ENCODE peak calls at places on chromosomes 2 and 18, in five cellular contexts. One of them, this sample, is unnamed.

GRCh38 chr2:128637481-128638155 is 318.9 kb upstream of the HS6ST1 start:
- DNase-seq in aorta: peak; percentile 12
- DNase-seq in Caki2: no peak
- DNase-seq in left cardiac atrium: no peak
- DNase-seq in T-helper 9 cell: no peak
- DNase-seq in this sample: no peak

GRCh38 chr2:238169708-238170251 is 11.0 kb downstream of the ERFE start:
- DNase-seq in left cardiac atrium: no peak
- DNase-seq in aorta: no peak
- DNase-seq in T-helper 9 cell: no peak
- DNase-seq in Caki2: peak; percentile 86
- DNase-seq in this sample: peak; percentile 70

GRCh38 chr2:215882689-215883088 is 130.7 kb downstream of the MREG start:
- DNase-seq in aorta: no peak
- DNase-seq in left cardiac atrium: no peak
- DNase-seq in T-helper 9 cell: no peak
- DNase-seq in Caki2: no peak
- DNase-seq in this sample: peak; percentile 76

GRCh38 chr2:119158563-119159347 is at the start of gene C1QL2:
- DNase-seq in T-helper 9 cell: no peak
- DNase-seq in aorta: no peak
- DNase-seq in Caki2: no peak
- DNase-seq in left cardiac atrium: no peak
- DNase-seq in this sample: no peak

GRCh38 chr18:69265661-69266060 is 135.0 kb upstream of the DOK6 start:
- DNase-seq in aorta: no peak
- DNase-seq in left cardiac atrium: no peak
- DNase-seq in T-helper 9 cell: no peak
- DNase-seq in Caki2: no peak
- DNase-seq in this sample: no peak

GRCh38 chr2:30664761-30665358 is 142.4 kb downstream of the CAPN13 start:
- DNase-seq in Caki2: peak; percentile 73
- DNase-seq in T-helper 9 cell: no peak
- DNase-seq in aorta: peak; percentile 60
- DNase-seq in left cardiac atrium: no peak
- DNase-seq in this sample: peak; percentile 94

GRCh38 chr2:205032093-205032551 is 486.8 kb downstream of the PARD3B start:
- DNase-seq in Caki2: no peak
- DNase-seq in left cardiac atrium: no peak
- DNase-seq in T-helper 9 cell: no peak
- DNase-seq in aorta: no peak
- DNase-seq in this sample: no peak

GRCh38 chr18:56083097-56083865 is 495.3 kb upstream of the TCF4 start:
- DNase-seq in Caki2: no peak
- DNase-seq in aorta: peak; percentile 44
- DNase-seq in left cardiac atrium: peak; percentile 48
- DNase-seq in T-helper 9 cell: no peak
- DNase-seq in this sample: no peak

GRCh38 chr2:27130396-27130795 is 4.0 kb downstream of the PREB start:
- DNase-seq in T-helper 9 cell: no peak
- DNase-seq in aorta: no peak
- DNase-seq in left cardiac atrium: no peak
- DNase-seq in Caki2: no peak
- DNase-seq in this sample: no peak

GRCh38 chr2:183242937-183243336 is 118.7 kb downstream of the NUP35 start:
- DNase-seq in Caki2: no peak
- DNase-seq in left cardiac atrium: no peak
- DNase-seq in T-helper 9 cell: no peak
- DNase-seq in aorta: no peak
- DNase-seq in this sample: peak; percentile 43

GRCh38 chr2:127174176-127174575 is 45.9 kb downstream of the CYP27C1 start:
- DNase-seq in T-helper 9 cell: no peak
- DNase-seq in left cardiac atrium: no peak
- DNase-seq in aorta: no peak
- DNase-seq in Caki2: no peak
- DNase-seq in this sample: peak; percentile 39

GRCh38 chr2:30026091-30027055 is 105.0 kb upstream of the ALK start:
- DNase-seq in Caki2: peak; percentile 72
- DNase-seq in left cardiac atrium: peak; percentile 45
- DNase-seq in aorta: no peak
- DNase-seq in T-helper 9 cell: no peak
- DNase-seq in this sample: peak; percentile 96

GRCh38 chr18:48886520-48887293 is 64.1 kb downstream of the SMAD7 start:
- DNase-seq in left cardiac atrium: peak; percentile 1
- DNase-seq in Caki2: no peak
- DNase-seq in T-helper 9 cell: no peak
- DNase-seq in aorta: no peak
- DNase-seq in this sample: no peak

GRCh38 chr2:170113168-170113567 is 64.8 kb upstream of the MYO3B start:
- DNase-seq in left cardiac atrium: no peak
- DNase-seq in aorta: no peak
- DNase-seq in Caki2: no peak
- DNase-seq in T-helper 9 cell: no peak
- DNase-seq in this sample: no peak

GRCh38 chr2:232333361-232334135 is 45.0 kb upstream of the ALPP start:
- DNase-seq in left cardiac atrium: peak; percentile 12
- DNase-seq in T-helper 9 cell: no peak
- DNase-seq in aorta: peak; percentile 42
- DNase-seq in Caki2: peak; percentile 19
- DNase-seq in this sample: peak; percentile 21

GRCh38 chr18:55786651-55787272 is 198.8 kb upstream of the TCF4 start:
- DNase-seq in Caki2: peak; percentile 64
- DNase-seq in T-helper 9 cell: no peak
- DNase-seq in aorta: no peak
- DNase-seq in left cardiac atrium: no peak
- DNase-seq in this sample: no peak

GRCh38 chr2:196131384-196131861 is 40.0 kb downstream of the STK17B start:
- DNase-seq in left cardiac atrium: no peak
- DNase-seq in aorta: peak; percentile 53
- DNase-seq in T-helper 9 cell: peak; percentile 57
- DNase-seq in Caki2: peak; percentile 18
- DNase-seq in this sample: peak; percentile 71

GRCh38 chr2:20021405-20022009 is 9.0 kb upstream of the MATN3 start:
- DNase-seq in left cardiac atrium: no peak
- DNase-seq in Caki2: no peak
- DNase-seq in aorta: no peak
- DNase-seq in T-helper 9 cell: no peak
- DNase-seq in this sample: no peak

GRCh38 chr2:67561411-67561965 is 164.4 kb downstream of the ETAA1 start:
- DNase-seq in left cardiac atrium: peak; percentile 83
- DNase-seq in aorta: peak; percentile 56
- DNase-seq in Caki2: peak; percentile 95
- DNase-seq in T-helper 9 cell: no peak
- DNase-seq in this sample: peak; percentile 95

GRCh38 chr2:96924775-96925747 is 55.2 kb upstream of the SEMA4C start:
- DNase-seq in left cardiac atrium: no peak
- DNase-seq in T-helper 9 cell: peak; percentile 7
- DNase-seq in aorta: peak; percentile 29
- DNase-seq in Caki2: no peak
- DNase-seq in this sample: no peak

GRCh38 chr2:28318462-28319117 is 74.1 kb upstream of the FOSL2 start:
- DNase-seq in left cardiac atrium: no peak
- DNase-seq in aorta: no peak
- DNase-seq in Caki2: no peak
- DNase-seq in T-helper 9 cell: no peak
- DNase-seq in this sample: no peak

GRCh38 chr2:121095257-121096080 is 189.5 kb downstream of the TFCP2L1 start:
- DNase-seq in left cardiac atrium: peak; percentile 71
- DNase-seq in Caki2: peak; percentile 45
- DNase-seq in T-helper 9 cell: no peak
- DNase-seq in aorta: peak; percentile 70
- DNase-seq in this sample: peak; percentile 85

GRCh38 chr2:149741646-149742045 is 154.1 kb upstream of the MMADHC start:
- DNase-seq in aorta: no peak
- DNase-seq in T-helper 9 cell: no peak
- DNase-seq in left cardiac atrium: no peak
- DNase-seq in Caki2: peak; percentile 76
- DNase-seq in this sample: peak; percentile 60

GRCh38 chr2:191251014-191251413 is 5.8 kb downstream of the MYO1B start:
- DNase-seq in aorta: no peak
- DNase-seq in left cardiac atrium: no peak
- DNase-seq in Caki2: no peak
- DNase-seq in T-helper 9 cell: no peak
- DNase-seq in this sample: no peak

GRCh38 chr2:177332041-177332991 is 60.3 kb upstream of the AGPS start:
- DNase-seq in T-helper 9 cell: no peak
- DNase-seq in Caki2: peak; percentile 84
- DNase-seq in aorta: peak; percentile 55
- DNase-seq in left cardiac atrium: peak; percentile 41
- DNase-seq in this sample: peak; percentile 75

GRCh38 chr2:121375621-121376159 is 90.7 kb upstream of the TFCP2L1 start:
- DNase-seq in Caki2: no peak
- DNase-seq in aorta: no peak
- DNase-seq in left cardiac atrium: no peak
- DNase-seq in T-helper 9 cell: no peak
- DNase-seq in this sample: no peak

GRCh38 chr2:74548919-74549684 is 4.6 kb downstream of the LOXL3 start:
- DNase-seq in left cardiac atrium: peak; percentile 83
- DNase-seq in Caki2: peak; percentile 71
- DNase-seq in aorta: peak; percentile 81
- DNase-seq in T-helper 9 cell: no peak
- DNase-seq in this sample: peak; percentile 76

GRCh38 chr18:55136864-55137263 is 177.6 kb upstream of the CCDC68 start:
- DNase-seq in aorta: no peak
- DNase-seq in T-helper 9 cell: no peak
- DNase-seq in left cardiac atrium: no peak
- DNase-seq in Caki2: no peak
- DNase-seq in this sample: peak; percentile 53

GRCh38 chr2:12797815-12798214 is 81.1 kb downstream of the TRIB2 start:
- DNase-seq in aorta: no peak
- DNase-seq in T-helper 9 cell: no peak
- DNase-seq in Caki2: no peak
- DNase-seq in left cardiac atrium: no peak
- DNase-seq in this sample: peak; percentile 69

GRCh38 chr2:12456293-12457151 is 260.2 kb upstream of the TRIB2 start:
- DNase-seq in left cardiac atrium: peak; percentile 94
- DNase-seq in T-helper 9 cell: peak; percentile 6
- DNase-seq in Caki2: peak; percentile 43
- DNase-seq in aorta: peak; percentile 94
- DNase-seq in this sample: peak; percentile 92

This sample was measured in PC-3.